ENCODE peak calls at places on chromosomes 13 and 19, in five cellular contexts. One of them, this sample, is unnamed.

GRCh38 chr13:95100525-95101121 is 200.6 kb downstream of the ABCC4 start:
- DNase-seq in heart right ventricle: no peak
- DNase-seq in activated CD4-positive, alpha-beta T cell treated with anti-CD3 and anti-CD28 coated beads for 1 hour: no peak
- DNase-seq in SW480: no peak
- DNase-seq in stimulated activated CD4-positive, alpha-beta T cell treated with anti-CD3 and anti-CD28 coated beads, Interleukin-1b, Interleukin-23, amount 100 ng/mL, for 48 hours: no peak
- DNase-seq in this sample: no peak

GRCh38 chr19:12864143-12864542 is 17.1 kb downstream of the DNASE2 start:
- DNase-seq in stimulated activated CD4-positive, alpha-beta T cell treated with anti-CD3 and anti-CD28 coated beads, Interleukin-1b, Interleukin-23, amount 100 ng/mL, for 48 hours: no peak
- DNase-seq in SW480: no peak
- DNase-seq in activated CD4-positive, alpha-beta T cell treated with anti-CD3 and anti-CD28 coated beads for 1 hour: no peak
- DNase-seq in heart right ventricle: no peak
- DNase-seq in this sample: no peak

GRCh38 chr19:50922316-50922853 is 11.2 kb upstream of the KLK4 start:
- DNase-seq in SW480: peak
- DNase-seq in heart right ventricle: peak
- DNase-seq in stimulated activated CD4-positive, alpha-beta T cell treated with anti-CD3 and anti-CD28 coated beads, Interleukin-1b, Interleukin-23, amount 100 ng/mL, for 48 hours: peak
- DNase-seq in activated CD4-positive, alpha-beta T cell treated with anti-CD3 and anti-CD28 coated beads for 1 hour: peak
- DNase-seq in this sample: peak

GRCh38 chr19:4506449-4507149 is 11.7 kb downstream of the PLIN4 start:
- DNase-seq in stimulated activated CD4-positive, alpha-beta T cell treated with anti-CD3 and anti-CD28 coated beads, Interleukin-1b, Interleukin-23, amount 100 ng/mL, for 48 hours: no peak
- DNase-seq in heart right ventricle: no peak
- DNase-seq in activated CD4-positive, alpha-beta T cell treated with anti-CD3 and anti-CD28 coated beads for 1 hour: no peak
- DNase-seq in SW480: no peak
- DNase-seq in this sample: no peak

GRCh38 chr13:66887088-66887487 is 343.0 kb downstream of the PCDH9 start:
- DNase-seq in heart right ventricle: peak
- DNase-seq in SW480: no peak
- DNase-seq in stimulated activated CD4-positive, alpha-beta T cell treated with anti-CD3 and anti-CD28 coated beads, Interleukin-1b, Interleukin-23, amount 100 ng/mL, for 48 hours: no peak
- DNase-seq in activated CD4-positive, alpha-beta T cell treated with anti-CD3 and anti-CD28 coated beads for 1 hour: no peak
- DNase-seq in this sample: no peak

GRCh38 chr13:96422002-96422401 is 332.1 kb downstream of the HS6ST3 start:
- DNase-seq in heart right ventricle: no peak
- DNase-seq in SW480: no peak
- DNase-seq in activated CD4-positive, alpha-beta T cell treated with anti-CD3 and anti-CD28 coated beads for 1 hour: no peak
- DNase-seq in stimulated activated CD4-positive, alpha-beta T cell treated with anti-CD3 and anti-CD28 coated beads, Interleukin-1b, Interleukin-23, amount 100 ng/mL, for 48 hours: no peak
- DNase-seq in this sample: no peak

GRCh38 chr19:52277471-52277870 is 8.1 kb downstream of the ZNF766 start:
- DNase-seq in heart right ventricle: no peak
- DNase-seq in stimulated activated CD4-positive, alpha-beta T cell treated with anti-CD3 and anti-CD28 coated beads, Interleukin-1b, Interleukin-23, amount 100 ng/mL, for 48 hours: no peak
- DNase-seq in activated CD4-positive, alpha-beta T cell treated with anti-CD3 and anti-CD28 coated beads for 1 hour: no peak
- DNase-seq in SW480: no peak
- DNase-seq in this sample: no peak

GRCh38 chr19:11697284-11697855 is 41.4 kb downstream of the ZNF823 start:
- DNase-seq in activated CD4-positive, alpha-beta T cell treated with anti-CD3 and anti-CD28 coated beads for 1 hour: no peak
- DNase-seq in SW480: no peak
- DNase-seq in heart right ventricle: no peak
- DNase-seq in stimulated activated CD4-positive, alpha-beta T cell treated with anti-CD3 and anti-CD28 coated beads, Interleukin-1b, Interleukin-23, amount 100 ng/mL, for 48 hours: no peak
- DNase-seq in this sample: no peak

GRCh38 chr13:43006893-43007631 is 15.0 kb upstream of the EPSTI1 start:
- DNase-seq in heart right ventricle: no peak
- DNase-seq in stimulated activated CD4-positive, alpha-beta T cell treated with anti-CD3 and anti-CD28 coated beads, Interleukin-1b, Interleukin-23, amount 100 ng/mL, for 48 hours: no peak
- DNase-seq in activated CD4-positive, alpha-beta T cell treated with anti-CD3 and anti-CD28 coated beads for 1 hour: no peak
- DNase-seq in SW480: no peak
- DNase-seq in this sample: peak

GRCh38 chr19:2636897-2637683 is 65.4 kb downstream of the GNG7 start:
- DNase-seq in stimulated activated CD4-positive, alpha-beta T cell treated with anti-CD3 and anti-CD28 coated beads, Interleukin-1b, Interleukin-23, amount 100 ng/mL, for 48 hours: peak
- DNase-seq in heart right ventricle: peak
- DNase-seq in activated CD4-positive, alpha-beta T cell treated with anti-CD3 and anti-CD28 coated beads for 1 hour: peak
- DNase-seq in SW480: peak
- DNase-seq in this sample: peak